ENCODE peak calls at places on chromosomes 4 and X, in nine cellular contexts. One of them, this sample, is unnamed. For H3K9me3, the result is how much of the 10 kb centered on the place peaks cover.

GRCh38 chr4:131119661-131120060 is 2023.7 kb downstream of the C4orf33 start:
- DNase-seq in tibial artery: no peak
- DNase-seq in mucosa of descending colon: no peak
- DNase-seq in ascending aorta: no peak
- DNase-seq in A549: no peak
- DNase-seq in iPS DF 6.9: no peak
- DNase-seq in AG04450: no peak
- DNase-seq in pancreas: no peak
- DNase-seq in stomach: no peak
- DNase-seq in this sample: no peak

GRCh38 chr4:1992468-1993168 is 16.2 kb downstream of the NELFA start:
- DNase-seq in ascending aorta: no peak
- DNase-seq in A549: no peak
- DNase-seq in AG04450: no peak
- DNase-seq in pancreas: no peak
- DNase-seq in iPS DF 6.9: peak
- DNase-seq in mucosa of descending colon: peak
- DNase-seq in stomach: no peak
- DNase-seq in tibial artery: no peak
- DNase-seq in this sample: no peak

GRCh38 chr4:41477200-41477910 is 60.6 kb upstream of the LIMCH1 start:
- DNase-seq in A549: no peak
- DNase-seq in mucosa of descending colon: no peak
- DNase-seq in AG04450: no peak
- DNase-seq in stomach: no peak
- DNase-seq in tibial artery: no peak
- DNase-seq in ascending aorta: no peak
- DNase-seq in pancreas: no peak
- DNase-seq in iPS DF 6.9: no peak
- DNase-seq in this sample: no peak

GRCh38 chr4:142660728-142661127 is 185.4 kb downstream of the INPP4B start:
- DNase-seq in stomach: no peak
- DNase-seq in A549: no peak
- DNase-seq in ascending aorta: no peak
- DNase-seq in tibial artery: no peak
- DNase-seq in pancreas: no peak
- DNase-seq in iPS DF 6.9: no peak
- DNase-seq in mucosa of descending colon: no peak
- DNase-seq in AG04450: no peak
- DNase-seq in this sample: no peak

GRCh38 chr4:184598753-184599491 is 50.3 kb downstream of the CASP3 start:
- DNase-seq in mucosa of descending colon: no peak
- DNase-seq in ascending aorta: no peak
- DNase-seq in A549: no peak
- DNase-seq in pancreas: no peak
- DNase-seq in tibial artery: no peak
- DNase-seq in AG04450: no peak
- DNase-seq in iPS DF 6.9: no peak
- DNase-seq in stomach: peak
- DNase-seq in this sample: no peak

GRCh38 chr4:188139671-188140070 is 430 bp downstream of the TRIML1 start:
- DNase-seq in pancreas: no peak
- DNase-seq in iPS DF 6.9: no peak
- DNase-seq in tibial artery: no peak
- DNase-seq in ascending aorta: no peak
- DNase-seq in A549: no peak
- DNase-seq in stomach: no peak
- DNase-seq in mucosa of descending colon: no peak
- DNase-seq in AG04450: no peak
- DNase-seq in this sample: no peak

GRCh38 chr4:175422331-175422730 is 389.7 kb downstream of the GPM6A start:
- DNase-seq in iPS DF 6.9: no peak
- DNase-seq in ascending aorta: no peak
- DNase-seq in mucosa of descending colon: no peak
- DNase-seq in tibial artery: no peak
- DNase-seq in AG04450: no peak
- DNase-seq in pancreas: no peak
- DNase-seq in stomach: no peak
- DNase-seq in A549: no peak
- DNase-seq in this sample: no peak

GRCh38 chr4:41281038-41281634 is 24.4 kb downstream of the UCHL1 start:
- DNase-seq in pancreas: peak
- DNase-seq in iPS DF 6.9: peak
- DNase-seq in stomach: no peak
- DNase-seq in mucosa of descending colon: no peak
- DNase-seq in A549: peak
- DNase-seq in AG04450: no peak
- DNase-seq in ascending aorta: no peak
- DNase-seq in tibial artery: no peak
- DNase-seq in this sample: peak

GRCh38 chrX:113973706-113974105 is 610.2 kb upstream of the HTR2C start:
- DNase-seq in ascending aorta: no peak
- DNase-seq in A549: no peak
- DNase-seq in tibial artery: no peak
- DNase-seq in stomach: no peak
- DNase-seq in AG04450: no peak
- DNase-seq in iPS DF 6.9: no peak
- DNase-seq in pancreas: no peak
- DNase-seq in mucosa of descending colon: no peak
- DNase-seq in this sample: no peak

GRCh38 chrX:113975441-113975840 is 608.4 kb upstream of the HTR2C start:
- DNase-seq in ascending aorta: no peak
- DNase-seq in mucosa of descending colon: no peak
- DNase-seq in stomach: no peak
- DNase-seq in A549: no peak
- DNase-seq in pancreas: no peak
- DNase-seq in iPS DF 6.9: no peak
- DNase-seq in tibial artery: no peak
- DNase-seq in AG04450: no peak
- DNase-seq in this sample: no peak

GRCh38 chrX:113982766-113983165 is 601.1 kb upstream of the HTR2C start:
- DNase-seq in tibial artery: no peak
- DNase-seq in ascending aorta: no peak
- DNase-seq in A549: no peak
- DNase-seq in mucosa of descending colon: no peak
- DNase-seq in iPS DF 6.9: no peak
- DNase-seq in stomach: no peak
- DNase-seq in pancreas: no peak
- DNase-seq in AG04450: no peak
- DNase-seq in this sample: no peak

GRCh38 chrX:113980953-113981352 is 602.9 kb upstream of the HTR2C start:
- DNase-seq in mucosa of descending colon: no peak
- DNase-seq in ascending aorta: no peak
- DNase-seq in iPS DF 6.9: no peak
- DNase-seq in AG04450: no peak
- DNase-seq in stomach: no peak
- DNase-seq in tibial artery: no peak
- DNase-seq in A549: no peak
- DNase-seq in pancreas: no peak
- DNase-seq in this sample: no peak

DNA sequence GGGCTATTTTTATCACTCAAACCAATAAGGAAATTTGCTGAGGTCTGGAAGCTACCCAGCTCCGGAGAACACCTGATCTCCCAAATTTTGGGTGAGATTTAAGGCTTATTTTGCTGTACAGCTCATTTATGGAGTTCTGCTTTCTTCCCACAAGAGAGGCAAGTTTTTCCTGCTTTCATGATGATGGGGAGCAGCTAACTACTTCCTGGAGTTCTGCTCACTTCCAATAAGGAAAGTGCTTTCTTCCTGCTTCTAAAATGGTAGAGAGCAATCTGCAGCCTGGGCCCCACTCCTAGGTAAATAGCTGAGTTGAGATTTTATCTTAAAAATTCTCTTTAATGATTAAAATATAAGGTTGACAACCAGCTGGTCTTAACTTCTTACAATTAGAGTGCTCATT is 606.0 kb upstream of the HTR2C start:
- DNase-seq in ascending aorta: no peak
- DNase-seq in A549: no peak
- DNase-seq in iPS DF 6.9: no peak
- DNase-seq in mucosa of descending colon: no peak
- DNase-seq in AG04450: no peak
- DNase-seq in tibial artery: no peak
- DNase-seq in stomach: no peak
- DNase-seq in pancreas: no peak
- DNase-seq in this sample: no peak
- H3K9me3 ChIP-seq in ascending aorta: under half
- H3K9me3 ChIP-seq in A549: under half
- H3K9me3 ChIP-seq in iPS DF 6.9: under half
- H3K9me3 ChIP-seq in mucosa of descending colon: under half
- H3K9me3 ChIP-seq in AG04450: under half
- H3K9me3 ChIP-seq in tibial artery: under half
- H3K9me3 ChIP-seq in stomach: under half
- H3K9me3 ChIP-seq in pancreas: under half
- H3K9me3 ChIP-seq in this sample: under half

GRCh38 chr4:112114452-112114851 is 30.8 kb upstream of the FAM241A start:
- DNase-seq in tibial artery: no peak
- DNase-seq in pancreas: no peak
- DNase-seq in mucosa of descending colon: no peak
- DNase-seq in iPS DF 6.9: no peak
- DNase-seq in AG04450: no peak
- DNase-seq in ascending aorta: no peak
- DNase-seq in stomach: no peak
- DNase-seq in A549: no peak
- DNase-seq in this sample: no peak

GRCh38 chr4:112113786-112114185 is 31.5 kb upstream of the FAM241A start:
- DNase-seq in iPS DF 6.9: no peak
- DNase-seq in ascending aorta: no peak
- DNase-seq in A549: no peak
- DNase-seq in AG04450: no peak
- DNase-seq in stomach: no peak
- DNase-seq in pancreas: no peak
- DNase-seq in tibial artery: no peak
- DNase-seq in mucosa of descending colon: no peak
- DNase-seq in this sample: no peak

GRCh38 chr4:112112590-112113170 is 32.6 kb upstream of the FAM241A start:
- DNase-seq in tibial artery: no peak
- DNase-seq in mucosa of descending colon: no peak
- DNase-seq in iPS DF 6.9: no peak
- DNase-seq in pancreas: no peak
- DNase-seq in ascending aorta: no peak
- DNase-seq in A549: no peak
- DNase-seq in stomach: no peak
- DNase-seq in AG04450: no peak
- DNase-seq in this sample: no peak

GRCh38 chr4:112111306-112111705 is 33.9 kb upstream of the FAM241A start:
- DNase-seq in AG04450: no peak
- DNase-seq in ascending aorta: no peak
- DNase-seq in stomach: no peak
- DNase-seq in mucosa of descending colon: no peak
- DNase-seq in iPS DF 6.9: no peak
- DNase-seq in A549: no peak
- DNase-seq in tibial artery: no peak
- DNase-seq in pancreas: no peak
- DNase-seq in this sample: no peak

GRCh38 chr4:112109455-112110425 is 35.5 kb upstream of the FAM241A start:
- DNase-seq in ascending aorta: no peak
- DNase-seq in mucosa of descending colon: no peak
- DNase-seq in stomach: no peak
- DNase-seq in tibial artery: no peak
- DNase-seq in pancreas: no peak
- DNase-seq in AG04450: no peak
- DNase-seq in iPS DF 6.9: no peak
- DNase-seq in A549: no peak
- DNase-seq in this sample: no peak
- H3K9me3 ChIP-seq in ascending aorta: under half
- H3K9me3 ChIP-seq in mucosa of descending colon: under half
- H3K9me3 ChIP-seq in stomach: under half
- H3K9me3 ChIP-seq in tibial artery: under half
- H3K9me3 ChIP-seq in pancreas: under half
- H3K9me3 ChIP-seq in AG04450: under half
- H3K9me3 ChIP-seq in iPS DF 6.9: under half
- H3K9me3 ChIP-seq in A549: under half
- H3K9me3 ChIP-seq in this sample: under half

GRCh38 chr4:102687982-102688433 is 72.8 kb downstream of the MANBA start:
- DNase-seq in ascending aorta: no peak
- DNase-seq in AG04450: no peak
- DNase-seq in mucosa of descending colon: no peak
- DNase-seq in stomach: no peak
- DNase-seq in iPS DF 6.9: no peak
- DNase-seq in tibial artery: no peak
- DNase-seq in A549: no peak
- DNase-seq in pancreas: no peak
- DNase-seq in this sample: no peak

GRCh38 chr4:102696763-102697162 is 64.0 kb downstream of the MANBA start:
- DNase-seq in tibial artery: no peak
- DNase-seq in AG04450: peak
- DNase-seq in ascending aorta: no peak
- DNase-seq in stomach: no peak
- DNase-seq in iPS DF 6.9: no peak
- DNase-seq in A549: no peak
- DNase-seq in pancreas: no peak
- DNase-seq in mucosa of descending colon: no peak
- DNase-seq in this sample: no peak

GRCh38 chr4:102694791-102695190 is 66.0 kb downstream of the MANBA start:
- DNase-seq in tibial artery: no peak
- DNase-seq in iPS DF 6.9: no peak
- DNase-seq in ascending aorta: no peak
- DNase-seq in stomach: no peak
- DNase-seq in A549: no peak
- DNase-seq in mucosa of descending colon: no peak
- DNase-seq in AG04450: no peak
- DNase-seq in pancreas: no peak
- DNase-seq in this sample: no peak

GRCh38 chr4:102692474-102692873 is 68.3 kb downstream of the MANBA start:
- DNase-seq in tibial artery: no peak
- DNase-seq in AG04450: no peak
- DNase-seq in iPS DF 6.9: no peak
- DNase-seq in stomach: no peak
- DNase-seq in mucosa of descending colon: no peak
- DNase-seq in ascending aorta: no peak
- DNase-seq in A549: no peak
- DNase-seq in pancreas: no peak
- DNase-seq in this sample: no peak

GRCh38 chr4:102693266-102693850 is 67.4 kb downstream of the MANBA start:
- DNase-seq in pancreas: no peak
- DNase-seq in ascending aorta: no peak
- DNase-seq in mucosa of descending colon: no peak
- DNase-seq in AG04450: no peak
- DNase-seq in stomach: no peak
- DNase-seq in iPS DF 6.9: no peak
- DNase-seq in tibial artery: no peak
- DNase-seq in A549: no peak
- DNase-seq in this sample: peak
- H3K9me3 ChIP-seq in pancreas: under half
- H3K9me3 ChIP-seq in ascending aorta: under half
- H3K9me3 ChIP-seq in mucosa of descending colon: under half
- H3K9me3 ChIP-seq in AG04450: under half
- H3K9me3 ChIP-seq in stomach: under half
- H3K9me3 ChIP-seq in iPS DF 6.9: under half
- H3K9me3 ChIP-seq in tibial artery: under half
- H3K9me3 ChIP-seq in A549: under half
- H3K9me3 ChIP-seq in this sample: under half

DNA sequence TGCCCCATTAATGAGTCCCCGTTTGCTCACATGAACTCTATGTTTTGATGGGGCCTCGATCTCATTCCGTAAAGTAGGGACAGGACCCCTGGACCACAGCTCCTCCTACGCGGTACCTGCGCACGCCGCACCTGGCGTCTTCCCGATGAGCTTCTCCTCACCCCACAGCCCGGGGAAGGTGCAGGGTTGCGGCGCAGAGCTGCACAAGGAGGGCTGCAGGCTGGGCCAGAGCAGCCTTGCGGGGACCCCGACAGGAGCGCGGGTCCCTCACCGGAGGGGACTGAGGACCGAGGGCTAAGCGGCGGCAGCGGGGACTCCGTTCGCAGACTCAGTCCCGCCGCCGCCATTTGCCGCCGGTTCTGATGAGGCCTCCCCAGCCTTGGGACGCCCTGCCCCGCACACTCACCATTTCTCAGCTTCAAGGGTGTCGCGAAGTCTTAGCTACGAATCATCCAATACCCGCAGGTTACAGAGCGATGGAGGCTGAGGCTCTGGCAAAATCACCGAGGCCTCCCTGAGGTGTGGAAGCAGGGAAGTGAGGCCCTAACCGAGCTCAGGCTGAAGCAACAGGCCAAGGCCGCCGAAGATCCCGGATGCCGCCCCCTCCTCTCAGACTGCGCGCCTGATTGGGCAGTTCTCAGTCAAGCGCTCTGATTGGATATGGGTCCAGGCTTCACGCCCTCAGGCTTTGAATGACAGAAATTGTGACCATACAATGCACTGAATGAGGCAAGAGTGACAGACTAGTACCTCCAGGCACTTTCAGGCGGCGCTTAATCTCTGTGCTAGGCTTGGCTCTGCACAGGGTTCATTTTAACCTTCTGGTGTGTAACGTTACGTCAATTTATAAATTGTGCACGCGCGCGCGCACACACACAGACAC is 25.1 kb downstream of the ZNF721 start:
- DNase-seq in ascending aorta: peak
- DNase-seq in AG04450: peak
- DNase-seq in stomach: peak
- DNase-seq in tibial artery: peak
- DNase-seq in iPS DF 6.9: peak
- DNase-seq in pancreas: peak
- DNase-seq in mucosa of descending colon: peak
- DNase-seq in A549: peak
- DNase-seq in this sample: peak
- H3K9me3 ChIP-seq in ascending aorta: under half
- H3K9me3 ChIP-seq in AG04450: under half
- H3K9me3 ChIP-seq in stomach: under half
- H3K9me3 ChIP-seq in tibial artery: under half
- H3K9me3 ChIP-seq in iPS DF 6.9: under half
- H3K9me3 ChIP-seq in pancreas: under half
- H3K9me3 ChIP-seq in mucosa of descending colon: under half
- H3K9me3 ChIP-seq in A549: half or more
- H3K9me3 ChIP-seq in this sample: under half

This sample was measured in PC-9.